ENCODE peak calls at places on chromosome 9, in five cellular contexts. U is EL; L is mucosa of descending colon; N is stimulated activated CD4-positive, alpha-beta T cell treated with anti-CD3 and anti-CD28 coated beads, Interleukin-1b, Interleukin-23, amount 100 ng/mL, for 1 hour; T is activated T-cell treated with anti-CD3 and anti-CD28 coated beads for 1 hour. R is an unnamed sample.
A peak's percentile ranks its signal among the peaks of the same experiment; 100 is the strongest.

GRCh38 chr9:111527347-111527746 is 2.4 kb downstream of the ZNF483 start:
- DNase-seq in U (no peak), L (no peak), N (no peak), T (no peak), R (no peak)

GRCh38 chr9:8659121-8659520 is 859.5 kb upstream of the DMAC1 start:
- DNase-seq in U (no peak), L (no peak), N (no peak), T (no peak), R (no peak)

GRCh38 chr9:112041536-112042243 is 133.4 kb downstream of the SUSD1 start:
- DNase-seq in U (peak; percentile 100), L (no peak), N (no peak), T (no peak), R (no peak)

GRCh38 chr9:18393340-18394130 is 80.4 kb upstream of the ADAMTSL1 start:
- DNase-seq in U (peak; percentile 95), L (no peak), N (no peak), T (no peak), R (peak; percentile 3)

GRCh38 chr9:136204838-136205706 is at the start of gene LHX3:
- DNase-seq in U (no peak), L (no peak), N (no peak), T (peak; percentile 8), R (no peak)

GRCh38 chr9:96172797-96173196 is 129.2 kb downstream of the HSD17B3 start:
- DNase-seq in U (no peak), L (no peak), N (no peak), T (no peak), R (no peak)

GRCh38 chr9:78029601-78030552 is 1.7 kb downstream of the GNAQ start:
- DNase-seq in U (peak; percentile 49), L (no peak), N (no peak), T (no peak), R (peak; percentile 60)

GRCh38 chr9:98751210-98751609 is 42.5 kb upstream of the GABBR2 start:
- DNase-seq in U (no peak), L (no peak), N (no peak), T (no peak), R (no peak)

GRCh38 chr9:111131219-111131618 is 92.9 kb upstream of the LPAR1 start:
- DNase-seq in U (no peak), L (no peak), N (no peak), T (no peak), R (no peak)

GRCh38 chr9:137445275-137445807 is 4.2 kb upstream of the ENTPD8 start:
- DNase-seq in U (peak; percentile 86), L (peak; percentile 76), N (peak; percentile 63), T (peak; percentile 86), R (peak; percentile 18)

GRCh38 chr9:98109052-98109451 is 10.0 kb downstream of the TRIM14 start:
- DNase-seq in U (no peak), L (peak; percentile 38), N (no peak), T (no peak), R (no peak)

GRCh38 chr9:131046581-131047202 is 37.7 kb downstream of the LAMC3 start:
- DNase-seq in U (peak; percentile 62), L (no peak), N (peak; percentile 31), T (peak; percentile 67), R (peak; percentile 62)

GRCh38 chr9:100111235-100111634 is 12.2 kb downstream of the INVS start:
- DNase-seq in U (peak; percentile 97), L (peak; percentile 56), N (no peak), T (no peak), R (peak; percentile 24)

GRCh38 chr9:11417782-11418181 is 805.0 kb upstream of the PTPRD start:
- DNase-seq in U (no peak), L (no peak), N (no peak), T (no peak), R (no peak)

GRCh38 chr9:104854613-104855012 is 73.3 kb downstream of the ABCA1 start:
- DNase-seq in U (no peak), L (no peak), N (no peak), T (no peak), R (no peak)

GRCh38 chr9:107674252-107674936 is 184.8 kb upstream of the KLF4 start:
- DNase-seq in U (no peak), L (no peak), N (no peak), T (no peak), R (no peak)

GRCh38 chr9:132641216-132641615 is 28.6 kb downstream of the DDX31 start:
- DNase-seq in U (no peak), L (no peak), N (no peak), T (no peak), R (no peak)

GRCh38 chr9:87880116-87880515 is 2.6 kb upstream of the SPATA31E1 start:
- DNase-seq in U (no peak), L (no peak), N (no peak), T (no peak), R (no peak)

GRCh38 chr9:2344436-2344835 is 277.2 kb upstream of the VLDLR start:
- DNase-seq in U (no peak), L (no peak), N (no peak), T (no peak), R (no peak)

GRCh38 chr9:81028504-81028903 is 660.8 kb downstream of the TLE1 start:
- DNase-seq in U (peak; percentile 93), L (no peak), N (no peak), T (no peak), R (no peak)

GRCh38 chr9:127835930-127836586 is 18.4 kb downstream of the ENG start:
- DNase-seq in U (peak; percentile 74), L (no peak), N (no peak), T (no peak), R (no peak)

GRCh38 chr9:96256800-96257199 is 45.2 kb downstream of the HSD17B3 start:
- DNase-seq in U (peak; percentile 13), L (no peak), N (no peak), T (no peak), R (no peak)

GRCh38 chr9:127064335-127064734 is 58.1 kb downstream of the ANGPTL2 start:
- DNase-seq in U (no peak), L (no peak), N (no peak), T (no peak), R (no peak)

GRCh38 chr9:135602789-135603481 is 36.4 kb downstream of the GLT6D1 start:
- DNase-seq in U (peak; percentile 36), L (peak; percentile 46), N (no peak), T (peak; percentile 49), R (no peak)

GRCh38 chr9:32431196-32431595 is 46.8 kb downstream of the ACO1 start:
- DNase-seq in U (peak; percentile 43), L (no peak), N (no peak), T (no peak), R (no peak)

GRCh38 chr9:76459691-76460635 is 981 bp downstream of the GCNT1 start:
- DNase-seq in U (peak; percentile 73), L (peak; percentile 69), N (no peak), T (no peak), R (peak; percentile 1)

GRCh38 chr9:133779516-133780403 is 41.6 kb upstream of the SARDH start:
- DNase-seq in U (no peak), L (peak; percentile 31), N (no peak), T (no peak), R (no peak)

GRCh38 chr9:34637356-34638137 is at the start of gene SIGMAR1:
- DNase-seq in U (peak; percentile 92), L (peak; percentile 95), N (peak; percentile 83), T (peak; percentile 95), R (peak; percentile 73)

GRCh38 chr9:109050444-109050843 is 37.1 kb upstream of the CTNNAL1 start:
- DNase-seq in U (no peak), L (no peak), N (no peak), T (no peak), R (no peak)

GRCh38 chr9:137306546-137307254 is 4.6 kb upstream of the NRARP start:
- DNase-seq in U (no peak), L (peak; percentile 64), N (no peak), T (no peak), R (no peak)

GRCh38 chr9:89999534-90000370 is 394.9 kb downstream of the GADD45G start:
- DNase-seq in U (no peak), L (peak; percentile 88), N (no peak), T (peak; percentile 10), R (no peak)

GRCh38 chr9:113910036-113910639 is 34.0 kb downstream of the ZNF618 start:
- DNase-seq in U (no peak), L (no peak), N (no peak), T (no peak), R (no peak)

GRCh38 chr9:122158202-122158601 is 1.4 kb downstream of the NDUFA8 start:
- DNase-seq in U (peak; percentile 54), L (no peak), N (no peak), T (no peak), R (no peak)

GRCh38 chr9:2209400-2209799 is 194.3 kb downstream of the SMARCA2 start:
- DNase-seq in U (no peak), L (no peak), N (no peak), T (no peak), R (no peak)

GRCh38 chr9:91495450-91495849 is 71.8 kb upstream of the NFIL3 start:
- DNase-seq in U (peak; percentile 90), L (no peak), N (no peak), T (no peak), R (no peak)

GRCh38 chr9:36191290-36191645 is 547 bp downstream of the CLTA start:
- DNase-seq in U (peak; percentile 34), L (no peak), N (no peak), T (peak; percentile 41), R (peak; percentile 30)